ENCODE peak calls at places on chromosomes 4 and X, in ten cellular contexts. U, I, O, P, T, F, B, G, C and M are unnamed samples.

GRCh38 chrX:43176686-43177085 is 398.7 kb upstream of the PPP1R2C start:
- DNase-seq in U (no peak), I (no peak), O (no peak), P (no peak), T (no peak), F (no peak), B (no peak), G (peak), C (no peak), M (no peak)

GRCh38 chr4:37981425-37981824 is 21.2 kb downstream of the PTTG2 start:
- DNase-seq in U (no peak), I (no peak), O (no peak), P (no peak), T (peak), F (no peak), B (no peak), G (no peak), C (no peak), M (no peak)

GRCh38 chrX:133402042-133402453 is 13.2 kb downstream of the GPC4 start:
- DNase-seq in U (no peak), I (no peak), O (peak), P (no peak), T (no peak), F (no peak), B (no peak), G (peak), C (no peak), M (no peak)

GRCh38 chr4:73978886-73979285 is 2.9 kb downstream of the PF4 start:
- DNase-seq in U (no peak), I (no peak), O (peak), P (peak), T (no peak), F (no peak), B (no peak), G (peak), C (no peak), M (no peak)

GRCh38 chrX:151830911-151831310 is 81.8 kb upstream of the MAGEA4 start:
- DNase-seq in U (no peak), I (no peak), O (peak), P (no peak), T (no peak), F (peak), B (no peak), G (peak), C (no peak), M (peak)

GRCh38 chr4:158268553-158268952 is 58.3 kb downstream of the TMEM144 start:
- DNase-seq in U (no peak), I (no peak), O (no peak), P (no peak), T (no peak), F (no peak), B (no peak), G (no peak), C (no peak), M (no peak)

GRCh38 chr4:1305781-1306455 is 16.2 kb downstream of the MAEA start:
- DNase-seq in U (peak), I (peak), O (peak), P (no peak), T (peak), F (no peak), B (peak), G (no peak), C (no peak), M (no peak)

GRCh38 chrX:45775462-45775861 is 574.8 kb upstream of the DIPK2B start:
- DNase-seq in U (no peak), I (no peak), O (peak), P (no peak), T (no peak), F (peak), B (no peak), G (peak), C (no peak), M (no peak)

GRCh38 chr4:53987761-53988171 is 76.6 kb downstream of the CHIC2 start:
- DNase-seq in U (no peak), I (no peak), O (peak), P (peak), T (no peak), F (no peak), B (no peak), G (peak), C (no peak), M (no peak)

GRCh38 chrX:78104447-78105176 is 564 bp downstream of the PGK1 start:
- DNase-seq in U (peak), I (no peak), O (peak), P (no peak), T (peak), F (peak), B (peak), G (peak), C (no peak), M (peak)

GRCh38 chr4:187027231-187027760 is 303.6 kb upstream of the FAT1 start:
- DNase-seq in U (no peak), I (no peak), O (no peak), P (peak), T (no peak), F (no peak), B (no peak), G (no peak), C (no peak), M (no peak)

GRCh38 chr4:16126714-16127113 is 42.9 kb upstream of the PROM1 start:
- DNase-seq in U (no peak), I (no peak), O (no peak), P (no peak), T (no peak), F (no peak), B (no peak), G (no peak), C (no peak), M (no peak)

GRCh38 chr4:77141964-77142641 is 14.9 kb upstream of the CCNG2 start:
- DNase-seq in U (no peak), I (no peak), O (no peak), P (no peak), T (no peak), F (no peak), B (no peak), G (no peak), C (no peak), M (no peak)

GRCh38 chr4:128424524-128425195 is 137.0 kb upstream of the PGRMC2 start:
- DNase-seq in U (no peak), I (no peak), O (no peak), P (no peak), T (no peak), F (no peak), B (no peak), G (peak), C (no peak), M (no peak)

GRCh38 chr4:69096111-69096656 is at the start of gene UGT2B7:
- DNase-seq in U (no peak), I (no peak), O (no peak), P (no peak), T (no peak), F (no peak), B (no peak), G (no peak), C (no peak), M (no peak)

GRCh38 chr4:145041378-145041777 is 56.6 kb downstream of the ANAPC10 start:
- DNase-seq in U (no peak), I (no peak), O (peak), P (no peak), T (no peak), F (no peak), B (no peak), G (no peak), C (no peak), M (no peak)

GRCh38 chr4:48499551-48500066 is 9.6 kb downstream of the ZAR1 start:
- DNase-seq in U (no peak), I (no peak), O (no peak), P (no peak), T (no peak), F (no peak), B (no peak), G (no peak), C (no peak), M (no peak)

GRCh38 chr4:124710253-124710849 is 2.2 kb downstream of the ANKRD50 start:
- DNase-seq in U (no peak), I (no peak), O (peak), P (no peak), T (peak), F (no peak), B (no peak), G (peak), C (no peak), M (no peak)

GRCh38 chr4:188374870-188375269 is 235.6 kb downstream of the TRIML1 start:
- DNase-seq in U (no peak), I (no peak), O (no peak), P (no peak), T (no peak), F (no peak), B (no peak), G (no peak), C (no peak), M (no peak)

GRCh38 chr4:1855334-1856070 is 454 bp downstream of the LETM1 start:
- DNase-seq in U (no peak), I (no peak), O (peak), P (no peak), T (peak), F (no peak), B (peak), G (no peak), C (peak), M (no peak)

GRCh38 chrX:110188701-110189558 is 129.0 kb downstream of the AMMECR1 start:
- DNase-seq in U (no peak), I (no peak), O (peak), P (no peak), T (no peak), F (no peak), B (no peak), G (no peak), C (no peak), M (no peak)

GRCh38 chrX:119826399-119826959 is 26.3 kb downstream of the UPF3B start:
- DNase-seq in U (no peak), I (no peak), O (peak), P (no peak), T (no peak), F (no peak), B (peak), G (peak), C (no peak), M (no peak)

GRCh38 chr4:183783933-183784622 is 121.0 kb upstream of the STOX2 start:
- DNase-seq in U (no peak), I (no peak), O (no peak), P (no peak), T (no peak), F (no peak), B (no peak), G (peak), C (no peak), M (no peak)

GRCh38 chr4:83112678-83113428 is 1.7 kb downstream of the PLAC8 start:
- DNase-seq in U (no peak), I (no peak), O (peak), P (no peak), T (no peak), F (no peak), B (peak), G (no peak), C (no peak), M (no peak)

GRCh38 chr4:105184316-105184988 is 37.8 kb downstream of the TET2 start:
- DNase-seq in U (no peak), I (no peak), O (no peak), P (no peak), T (no peak), F (no peak), B (no peak), G (no peak), C (no peak), M (no peak)

GRCh38 chr4:76801621-76802545 is 96.1 kb downstream of the SOWAHB start:
- DNase-seq in U (no peak), I (no peak), O (peak), P (no peak), T (peak), F (no peak), B (no peak), G (peak), C (no peak), M (no peak)